ENCODE peak calls at places on chromosomes 2 and 18, in seven cellular contexts. D, R, V, N, I, C and O are unnamed samples.

GRCh38 chr2:42340045-42340937 is 20.7 kb downstream of the COX7A2L start:
- DNase-seq in R (no peak), C (no peak), D (no peak), N (no peak), V (no peak), I (no peak), O (no peak)

GRCh38 chr18:10078053-10078452 is 164.2 kb downstream of the VAPA start:
- DNase-seq in C (no peak), D (no peak), I (no peak), V (no peak), R (no peak), N (no peak), O (no peak)

GRCh38 chr2:231530099-231531085 is at the start of gene NMUR1:
- DNase-seq in V (no peak), D (no peak), R (no peak), C (peak), N (no peak), I (peak), O (peak)

GRCh38 chr2:220966636-220967035 is 605.5 kb downstream of the EPHA4 start:
- DNase-seq in R (no peak), D (no peak), N (peak), I (no peak), C (peak), V (no peak), O (peak)

GRCh38 chr2:120465989-120466703 is 120.2 kb downstream of the INHBB start:
- DNase-seq in N (no peak), R (no peak), I (peak), C (no peak), V (no peak), D (no peak), O (no peak)

GRCh38 chr2:8219096-8219495 is 462.8 kb upstream of the ID2 start:
- DNase-seq in R (no peak), I (no peak), C (no peak), D (no peak), V (no peak), N (no peak), O (no peak)

GRCh38 chr2:46849741-46850474 is 65.7 kb downstream of the MCFD2 start:
- DNase-seq in D (no peak), R (no peak), V (no peak), N (peak), C (no peak), I (no peak), O (peak)

GRCh38 chr2:10844083-10844482 is 31.5 kb upstream of the PDIA6 start:
- DNase-seq in I (no peak), V (no peak), N (peak), R (no peak), C (peak), D (no peak), O (peak)

GRCh38 chr2:128377071-128377910 is 58.6 kb upstream of the HS6ST1 start:
- DNase-seq in V (no peak), N (no peak), D (no peak), C (no peak), R (no peak), I (no peak), O (no peak)